ENCODE peak calls at places on chromosomes 4 and X, in six cellular contexts. One of them, this sample, is unnamed.

GRCh38 chr4:142818009-142818408 is 28.1 kb downstream of the INPP4B start:
- DNase-seq in SW480: no peak
- DNase-seq in cardiac fibroblast: peak
- DNase-seq in activated CD8-positive, alpha-beta memory T cell treated with anti-CD3 and anti-CD28 coated beads for 48 hours: no peak
- DNase-seq in lower leg skin: no peak
- DNase-seq in small intestine: no peak
- DNase-seq in this sample: peak

GRCh38 chr4:78954048-78954666 is 14.9 kb upstream of the PAQR3 start:
- DNase-seq in lower leg skin: no peak
- DNase-seq in cardiac fibroblast: peak
- DNase-seq in SW480: peak
- DNase-seq in activated CD8-positive, alpha-beta memory T cell treated with anti-CD3 and anti-CD28 coated beads for 48 hours: no peak
- DNase-seq in small intestine: no peak
- DNase-seq in this sample: no peak

GRCh38 chrX:48695524-48695875 is 1.0 kb upstream of the SUV39H1 start:
- DNase-seq in small intestine: no peak
- DNase-seq in cardiac fibroblast: peak
- DNase-seq in activated CD8-positive, alpha-beta memory T cell treated with anti-CD3 and anti-CD28 coated beads for 48 hours: no peak
- DNase-seq in SW480: no peak
- DNase-seq in lower leg skin: no peak
- DNase-seq in this sample: no peak

GRCh38 chr4:37389967-37390580 is 145.5 kb downstream of the NWD2 start:
- DNase-seq in activated CD8-positive, alpha-beta memory T cell treated with anti-CD3 and anti-CD28 coated beads for 48 hours: no peak
- DNase-seq in SW480: peak
- DNase-seq in small intestine: peak
- DNase-seq in lower leg skin: no peak
- DNase-seq in cardiac fibroblast: peak
- DNase-seq in this sample: peak

GRCh38 chr4:142567199-142567598 is 278.9 kb downstream of the INPP4B start:
- DNase-seq in activated CD8-positive, alpha-beta memory T cell treated with anti-CD3 and anti-CD28 coated beads for 48 hours: no peak
- DNase-seq in small intestine: peak
- DNase-seq in cardiac fibroblast: no peak
- DNase-seq in SW480: no peak
- DNase-seq in lower leg skin: no peak
- DNase-seq in this sample: no peak

GRCh38 chrX:31337332-31337731 is 265.5 kb upstream of the FTHL17 start:
- DNase-seq in SW480: no peak
- DNase-seq in small intestine: no peak
- DNase-seq in activated CD8-positive, alpha-beta memory T cell treated with anti-CD3 and anti-CD28 coated beads for 48 hours: no peak
- DNase-seq in lower leg skin: no peak
- DNase-seq in cardiac fibroblast: no peak
- DNase-seq in this sample: peak

GRCh38 chr4:108114503-108114902 is 54.2 kb downstream of the LEF1 start:
- DNase-seq in SW480: no peak
- DNase-seq in cardiac fibroblast: no peak
- DNase-seq in small intestine: no peak
- DNase-seq in activated CD8-positive, alpha-beta memory T cell treated with anti-CD3 and anti-CD28 coated beads for 48 hours: no peak
- DNase-seq in lower leg skin: no peak
- DNase-seq in this sample: no peak

GRCh38 chr4:20422398-20422797 is 170.7 kb downstream of the SLIT2 start:
- DNase-seq in lower leg skin: no peak
- DNase-seq in activated CD8-positive, alpha-beta memory T cell treated with anti-CD3 and anti-CD28 coated beads for 48 hours: no peak
- DNase-seq in cardiac fibroblast: peak
- DNase-seq in SW480: peak
- DNase-seq in small intestine: peak
- DNase-seq in this sample: peak

GRCh38 chr4:182141046-182141445 is 102.2 kb upstream of the TENM3 start:
- DNase-seq in SW480: no peak
- DNase-seq in activated CD8-positive, alpha-beta memory T cell treated with anti-CD3 and anti-CD28 coated beads for 48 hours: no peak
- DNase-seq in cardiac fibroblast: no peak
- DNase-seq in lower leg skin: no peak
- DNase-seq in small intestine: no peak
- DNase-seq in this sample: no peak

GRCh38 chr4:125317526-125317880 is 2.7 kb downstream of the FAT4 start:
- DNase-seq in activated CD8-positive, alpha-beta memory T cell treated with anti-CD3 and anti-CD28 coated beads for 48 hours: no peak
- DNase-seq in SW480: no peak
- DNase-seq in cardiac fibroblast: peak
- DNase-seq in lower leg skin: peak
- DNase-seq in small intestine: no peak
- DNase-seq in this sample: peak

GRCh38 chr4:7003176-7003878 is 39.8 kb upstream of the TADA2B start:
- DNase-seq in lower leg skin: peak
- DNase-seq in small intestine: no peak
- DNase-seq in cardiac fibroblast: no peak
- DNase-seq in activated CD8-positive, alpha-beta memory T cell treated with anti-CD3 and anti-CD28 coated beads for 48 hours: no peak
- DNase-seq in SW480: no peak
- DNase-seq in this sample: no peak

GRCh38 chr4:24753519-24753918 is 41.9 kb upstream of the SOD3 start:
- DNase-seq in cardiac fibroblast: peak
- DNase-seq in small intestine: no peak
- DNase-seq in SW480: no peak
- DNase-seq in lower leg skin: no peak
- DNase-seq in activated CD8-positive, alpha-beta memory T cell treated with anti-CD3 and anti-CD28 coated beads for 48 hours: no peak
- DNase-seq in this sample: no peak

GRCh38 chr4:122614621-122615020 is 6.2 kb downstream of the IL21 start:
- DNase-seq in small intestine: no peak
- DNase-seq in activated CD8-positive, alpha-beta memory T cell treated with anti-CD3 and anti-CD28 coated beads for 48 hours: no peak
- DNase-seq in SW480: no peak
- DNase-seq in lower leg skin: no peak
- DNase-seq in cardiac fibroblast: peak
- DNase-seq in this sample: no peak

GRCh38 chr4:183098080-183098722 is 856 bp upstream of the WWC2 start:
- DNase-seq in activated CD8-positive, alpha-beta memory T cell treated with anti-CD3 and anti-CD28 coated beads for 48 hours: no peak
- DNase-seq in lower leg skin: peak
- DNase-seq in small intestine: peak
- DNase-seq in cardiac fibroblast: peak
- DNase-seq in SW480: peak
- DNase-seq in this sample: peak

GRCh38 chr4:40348000-40348399 is 12.9 kb downstream of the CHRNA9 start:
- DNase-seq in small intestine: no peak
- DNase-seq in cardiac fibroblast: no peak
- DNase-seq in lower leg skin: peak
- DNase-seq in SW480: no peak
- DNase-seq in activated CD8-positive, alpha-beta memory T cell treated with anti-CD3 and anti-CD28 coated beads for 48 hours: no peak
- DNase-seq in this sample: no peak

GRCh38 chrX:152869972-152870371 is 27.9 kb upstream of the ZNF185 start:
- DNase-seq in lower leg skin: no peak
- DNase-seq in SW480: no peak
- DNase-seq in activated CD8-positive, alpha-beta memory T cell treated with anti-CD3 and anti-CD28 coated beads for 48 hours: no peak
- DNase-seq in small intestine: no peak
- DNase-seq in cardiac fibroblast: no peak
- DNase-seq in this sample: no peak

GRCh38 chrX:40145001-40145631 is 47.4 kb upstream of the BCOR start:
- DNase-seq in lower leg skin: no peak
- DNase-seq in cardiac fibroblast: no peak
- DNase-seq in small intestine: no peak
- DNase-seq in activated CD8-positive, alpha-beta memory T cell treated with anti-CD3 and anti-CD28 coated beads for 48 hours: no peak
- DNase-seq in SW480: no peak
- DNase-seq in this sample: peak

GRCh38 chrX:78658851-78659744 is at the start of gene RTL3:
- DNase-seq in cardiac fibroblast: peak
- DNase-seq in SW480: no peak
- DNase-seq in lower leg skin: no peak
- DNase-seq in activated CD8-positive, alpha-beta memory T cell treated with anti-CD3 and anti-CD28 coated beads for 48 hours: no peak
- DNase-seq in small intestine: peak
- DNase-seq in this sample: peak

GRCh38 chr4:147793973-147794690 is 62.2 kb downstream of the ARHGAP10 start:
- DNase-seq in small intestine: peak
- DNase-seq in SW480: no peak
- DNase-seq in lower leg skin: no peak
- DNase-seq in activated CD8-positive, alpha-beta memory T cell treated with anti-CD3 and anti-CD28 coated beads for 48 hours: no peak
- DNase-seq in cardiac fibroblast: no peak
- DNase-seq in this sample: no peak

GRCh38 chrX:275967-276587 is 5.1 kb upstream of the PLCXD1 start:
- DNase-seq in SW480: peak
- DNase-seq in lower leg skin: peak
- DNase-seq in activated CD8-positive, alpha-beta memory T cell treated with anti-CD3 and anti-CD28 coated beads for 48 hours: peak
- DNase-seq in cardiac fibroblast: peak
- DNase-seq in small intestine: peak
- DNase-seq in this sample: peak

GRCh38 chr4:73499996-73500765 is 18.6 kb downstream of the AFM start:
- DNase-seq in lower leg skin: no peak
- DNase-seq in cardiac fibroblast: peak
- DNase-seq in small intestine: peak
- DNase-seq in SW480: no peak
- DNase-seq in activated CD8-positive, alpha-beta memory T cell treated with anti-CD3 and anti-CD28 coated beads for 48 hours: no peak
- DNase-seq in this sample: peak

GRCh38 chr4:152344001-152344400 is 191.9 kb downstream of the FBXW7 start:
- DNase-seq in SW480: no peak
- DNase-seq in lower leg skin: no peak
- DNase-seq in small intestine: no peak
- DNase-seq in activated CD8-positive, alpha-beta memory T cell treated with anti-CD3 and anti-CD28 coated beads for 48 hours: no peak
- DNase-seq in cardiac fibroblast: no peak
- DNase-seq in this sample: no peak

GRCh38 chrX:40152706-40153334 is 55.1 kb upstream of the BCOR start:
- DNase-seq in activated CD8-positive, alpha-beta memory T cell treated with anti-CD3 and anti-CD28 coated beads for 48 hours: no peak
- DNase-seq in small intestine: no peak
- DNase-seq in lower leg skin: no peak
- DNase-seq in cardiac fibroblast: no peak
- DNase-seq in SW480: no peak
- DNase-seq in this sample: no peak

GRCh38 chr4:74618166-74618565 is 173.2 kb downstream of the AREG start:
- DNase-seq in activated CD8-positive, alpha-beta memory T cell treated with anti-CD3 and anti-CD28 coated beads for 48 hours: no peak
- DNase-seq in small intestine: no peak
- DNase-seq in lower leg skin: no peak
- DNase-seq in cardiac fibroblast: no peak
- DNase-seq in SW480: no peak
- DNase-seq in this sample: no peak

GRCh38 chr4:89586864-89587263 is 250.1 kb downstream of the SNCA start:
- DNase-seq in SW480: peak
- DNase-seq in small intestine: no peak
- DNase-seq in activated CD8-positive, alpha-beta memory T cell treated with anti-CD3 and anti-CD28 coated beads for 48 hours: no peak
- DNase-seq in lower leg skin: no peak
- DNase-seq in cardiac fibroblast: peak
- DNase-seq in this sample: peak

GRCh38 chrX:129638917-129639316 is 15.8 kb downstream of the APLN start:
- DNase-seq in cardiac fibroblast: no peak
- DNase-seq in lower leg skin: no peak
- DNase-seq in activated CD8-positive, alpha-beta memory T cell treated with anti-CD3 and anti-CD28 coated beads for 48 hours: no peak
- DNase-seq in small intestine: no peak
- DNase-seq in SW480: no peak
- DNase-seq in this sample: no peak

GRCh38 chr4:164807611-164808010 is 53.7 kb downstream of the SMIM31 start:
- DNase-seq in lower leg skin: no peak
- DNase-seq in activated CD8-positive, alpha-beta memory T cell treated with anti-CD3 and anti-CD28 coated beads for 48 hours: no peak
- DNase-seq in cardiac fibroblast: no peak
- DNase-seq in small intestine: peak
- DNase-seq in SW480: no peak
- DNase-seq in this sample: no peak

GRCh38 chr4:164874791-164875190 is 2.2 kb upstream of the APELA start:
- DNase-seq in lower leg skin: no peak
- DNase-seq in small intestine: no peak
- DNase-seq in cardiac fibroblast: no peak
- DNase-seq in SW480: no peak
- DNase-seq in activated CD8-positive, alpha-beta memory T cell treated with anti-CD3 and anti-CD28 coated beads for 48 hours: no peak
- DNase-seq in this sample: no peak

GRCh38 chr4:153927546-153927945 is 138.7 kb upstream of the SFRP2 start:
- DNase-seq in small intestine: no peak
- DNase-seq in cardiac fibroblast: peak
- DNase-seq in activated CD8-positive, alpha-beta memory T cell treated with anti-CD3 and anti-CD28 coated beads for 48 hours: no peak
- DNase-seq in SW480: no peak
- DNase-seq in lower leg skin: no peak
- DNase-seq in this sample: peak

GRCh38 chr4:173013232-173013932 is 155.2 kb upstream of the GALNT7 start:
- DNase-seq in small intestine: peak
- DNase-seq in SW480: peak
- DNase-seq in cardiac fibroblast: peak
- DNase-seq in activated CD8-positive, alpha-beta memory T cell treated with anti-CD3 and anti-CD28 coated beads for 48 hours: peak
- DNase-seq in lower leg skin: no peak
- DNase-seq in this sample: peak

GRCh38 chr4:141580523-141580922 is 55.9 kb upstream of the IL15 start:
- DNase-seq in lower leg skin: no peak
- DNase-seq in cardiac fibroblast: peak
- DNase-seq in SW480: no peak
- DNase-seq in activated CD8-positive, alpha-beta memory T cell treated with anti-CD3 and anti-CD28 coated beads for 48 hours: no peak
- DNase-seq in small intestine: no peak
- DNase-seq in this sample: no peak

GRCh38 chr4:121724671-121725070 is 27.9 kb upstream of the ANXA5 start:
- DNase-seq in small intestine: no peak
- DNase-seq in SW480: no peak
- DNase-seq in cardiac fibroblast: no peak
- DNase-seq in lower leg skin: no peak
- DNase-seq in activated CD8-positive, alpha-beta memory T cell treated with anti-CD3 and anti-CD28 coated beads for 48 hours: no peak
- DNase-seq in this sample: no peak

GRCh38 chr4:134787315-134787714 is 585.7 kb upstream of the PABPC4L start:
- DNase-seq in small intestine: no peak
- DNase-seq in cardiac fibroblast: peak
- DNase-seq in SW480: no peak
- DNase-seq in lower leg skin: no peak
- DNase-seq in activated CD8-positive, alpha-beta memory T cell treated with anti-CD3 and anti-CD28 coated beads for 48 hours: no peak
- DNase-seq in this sample: no peak

GRCh38 chrX:13764765-13765164 is 30.2 kb downstream of the OFD1 start:
- DNase-seq in SW480: no peak
- DNase-seq in small intestine: peak
- DNase-seq in activated CD8-positive, alpha-beta memory T cell treated with anti-CD3 and anti-CD28 coated beads for 48 hours: no peak
- DNase-seq in cardiac fibroblast: no peak
- DNase-seq in lower leg skin: no peak
- DNase-seq in this sample: no peak

GRCh38 chr4:6840062-6840976 is 57.8 kb downstream of the KIAA0232 start:
- DNase-seq in lower leg skin: no peak
- DNase-seq in small intestine: peak
- DNase-seq in activated CD8-positive, alpha-beta memory T cell treated with anti-CD3 and anti-CD28 coated beads for 48 hours: no peak
- DNase-seq in SW480: peak
- DNase-seq in cardiac fibroblast: peak
- DNase-seq in this sample: peak

GRCh38 chr4:2910409-2910808 is 52.8 kb downstream of the NOP14 start:
- DNase-seq in activated CD8-positive, alpha-beta memory T cell treated with anti-CD3 and anti-CD28 coated beads for 48 hours: no peak
- DNase-seq in cardiac fibroblast: no peak
- DNase-seq in small intestine: no peak
- DNase-seq in SW480: no peak
- DNase-seq in lower leg skin: no peak
- DNase-seq in this sample: no peak

This sample was measured in AG10803.